ENCODE peak calls at places on chromosomes 11 and 22, in ten cellular contexts. I, P, O, R, Q, C, V, K, G and N are unnamed samples.

GRCh38 chr22:48658246-48658645 is 1169.4 kb downstream of the BRD1 start:
- DNase-seq in I (no peak), O (no peak), G (no peak), V (no peak), C (no peak), K (no peak), P (no peak), Q (no peak), R (no peak), N (no peak)

GRCh38 chr11:21258414-21258813 is 589.0 kb downstream of the NELL1 start:
- DNase-seq in I (no peak), R (no peak), V (no peak), P (no peak), Q (no peak), K (no peak), C (no peak), G (no peak), O (no peak), N (no peak)

GRCh38 chr11:105005451-105005845 is 17.5 kb downstream of the CASP5 start:
- DNase-seq in R (no peak), O (no peak), V (no peak), P (no peak), G (no peak), K (no peak), Q (no peak), I (no peak), C (no peak), N (no peak)

GRCh38 chr11:133133053-133133452 is 399.2 kb downstream of the OPCML start:
- DNase-seq in V (no peak), P (no peak), I (no peak), G (no peak), R (no peak), O (no peak), C (no peak), Q (no peak), K (no peak), N (no peak)

GRCh38 chr11:20258496-20258895 is 98.2 kb upstream of the DBX1 start:
- DNase-seq in O (no peak), G (no peak), R (no peak), K (no peak), I (no peak), P (no peak), V (no peak), Q (no peak), C (no peak), N (no peak)

GRCh38 chr11:102318469-102318868 is 1.2 kb downstream of the BIRC3 start:
- DNase-seq in V (no peak), C (no peak), I (no peak), K (no peak), O (peak; percentile 65), R (peak; percentile 48), P (no peak), G (no peak), Q (peak; percentile 79), N (no peak)

GRCh38 chr11:134468081-134468668 is 56.1 kb upstream of the B3GAT1 start:
- DNase-seq in R (no peak), Q (no peak), P (no peak), K (no peak), I (no peak), V (no peak), G (no peak), C (no peak), O (no peak), N (no peak)

GRCh38 chr22:20436309-20437252 is 1.0 kb downstream of the SCARF2 start:
- DNase-seq in I (no peak), C (peak; percentile 35), K (peak; percentile 74), R (peak; percentile 30), O (no peak), G (peak; percentile 76), V (peak; percentile 45), P (no peak), Q (no peak), N (no peak)

GRCh38 chr11:63837719-63838118 is 1.2 kb upstream of the MARK2 start:
- DNase-seq in O (no peak), K (no peak), V (no peak), Q (no peak), G (no peak), I (peak; percentile 37), P (no peak), C (no peak), R (no peak), N (no peak)

GRCh38 chr11:114160884-114161283 is 101.4 kb downstream of the ZBTB16 start:
- DNase-seq in V (no peak), K (no peak), G (no peak), O (no peak), Q (no peak), C (no peak), P (no peak), I (no peak), R (no peak), N (peak; percentile 43)

GRCh38 chr11:114159320-114159719 is 99.8 kb downstream of the ZBTB16 start:
- DNase-seq in R (no peak), K (no peak), C (no peak), Q (no peak), P (no peak), V (no peak), O (no peak), G (no peak), I (no peak), N (peak; percentile 36)

GRCh38 chr11:114161486-114162250 is 102.2 kb downstream of the ZBTB16 start:
- DNase-seq in O (no peak), K (no peak), C (no peak), G (no peak), P (no peak), I (no peak), V (peak; percentile 36), R (no peak), Q (no peak), N (no peak)

GRCh38 chr11:114158886-114159285 is 99.4 kb downstream of the ZBTB16 start:
- DNase-seq in V (no peak), K (no peak), O (no peak), R (peak; percentile 56), G (no peak), C (no peak), P (no peak), Q (no peak), I (no peak), N (no peak)

DNA sequence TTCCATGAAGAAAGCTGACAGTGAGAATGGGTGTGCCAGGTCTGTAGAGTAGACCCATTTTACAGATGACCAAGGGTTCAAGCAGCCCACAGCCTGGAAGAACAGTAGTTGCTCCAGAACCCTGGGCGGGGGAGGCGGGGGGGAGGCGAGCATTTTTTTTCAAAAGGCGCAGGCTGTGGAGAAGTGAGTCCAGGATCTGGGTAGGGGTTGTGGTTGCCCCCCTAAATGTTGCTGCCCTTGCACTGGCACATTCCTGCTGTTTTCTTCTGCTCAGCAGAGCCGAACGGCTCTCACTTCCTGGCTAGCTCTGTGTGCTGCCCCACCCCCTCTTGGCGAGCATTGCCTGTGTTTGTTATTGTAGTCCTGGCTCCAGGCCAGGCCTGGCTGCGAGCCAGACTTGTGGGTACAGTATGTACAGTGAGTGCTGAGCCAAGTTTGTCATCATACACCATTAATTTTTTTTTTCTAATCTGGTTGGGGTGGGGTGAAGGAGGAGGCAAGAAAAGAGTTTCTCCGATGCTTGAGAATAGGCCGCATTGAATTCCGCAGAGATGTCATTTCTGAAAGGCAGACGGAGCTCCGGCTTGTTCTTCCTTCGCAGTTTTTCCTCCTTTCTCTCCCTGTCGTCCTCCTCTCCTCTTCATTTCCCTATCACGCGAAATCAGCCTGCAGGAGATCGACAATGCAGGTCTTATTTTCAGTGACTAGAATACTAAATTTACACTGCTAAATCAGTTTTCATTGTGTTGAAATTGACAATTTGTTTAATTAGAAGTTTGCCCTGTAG is 100.5 kb downstream of the ZBTB16 start:
- DNase-seq in C (peak; percentile 95), V (peak; percentile 99), P (peak; percentile 100), Q (peak; percentile 66), K (peak; percentile 81), O (peak; percentile 98), R (peak; percentile 90), I (peak; percentile 100), G (peak; percentile 100), N (peak; percentile 92)
- TF ChIP-seq CTCF in C (peak; percentile 18), V (no peak), P (no peak), Q (no peak), K (no peak), O (no peak), R (no peak), I (no peak), G (no peak), N (peak; percentile 25)

DNA sequence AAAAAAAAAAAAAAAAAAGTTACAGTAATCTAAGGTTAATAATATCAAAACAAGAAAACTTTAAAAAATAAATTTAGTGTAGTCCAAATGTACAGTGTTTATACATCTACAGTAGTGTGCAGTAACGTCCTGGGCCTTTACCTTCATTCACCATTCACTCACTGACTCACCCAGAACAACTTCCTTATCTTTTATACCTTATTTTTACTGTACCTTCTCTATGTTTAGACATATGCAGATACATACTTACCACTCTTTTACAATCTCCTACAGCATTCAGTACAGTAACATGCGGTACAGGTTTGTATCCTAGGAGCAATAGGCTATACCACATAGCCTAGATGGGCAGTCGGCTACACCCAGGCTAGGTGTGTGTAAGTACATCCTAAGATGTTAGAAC is 38.5 kb downstream of the TCF20 start:
- DNase-seq in V (no peak), G (no peak), O (no peak), K (no peak), C (no peak), I (no peak), R (no peak), P (no peak), Q (no peak), N (no peak)
- H3K4me1 ChIP-seq in V (peaks cover 37% of the 10 kb centered on the region), G (peaks cover 26% of the 10 kb centered on the region), O (peaks cover 22% of the 10 kb centered on the region), K (peaks cover 14% of the 10 kb centered on the region), C (peaks cover 6% of the 10 kb centered on the region), I (peaks cover 31% of the 10 kb centered on the region), R (peaks cover 5% of the 10 kb centered on the region), P (peaks cover 45% of the 10 kb centered on the region), Q (peaks cover 5% of the 10 kb centered on the region), N (peaks cover 6% of the 10 kb centered on the region)

DNA sequence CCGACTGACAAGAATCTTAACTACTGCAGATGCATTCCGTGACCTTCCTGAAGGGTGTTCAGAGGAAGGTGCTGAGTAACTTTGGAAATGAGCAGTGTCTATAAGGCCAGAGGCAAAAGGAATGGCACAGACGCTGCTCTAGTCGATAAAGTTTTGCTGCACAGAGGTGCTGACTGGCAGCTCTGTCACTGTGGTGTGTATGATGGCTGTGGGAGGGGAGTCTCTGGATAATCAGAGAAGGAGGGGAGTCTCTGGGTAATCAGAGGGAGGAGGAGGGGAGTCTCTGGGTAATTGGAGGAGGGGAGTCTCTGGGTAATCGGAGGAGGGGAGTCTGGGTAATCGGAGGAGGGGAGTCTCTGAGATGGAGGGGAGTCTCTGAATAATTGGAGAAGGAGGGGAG is 18.4 kb downstream of the PTDSS2 start:
- DNase-seq in P (no peak), C (peak; percentile 31), Q (no peak), G (no peak), O (no peak), R (no peak), I (no peak), K (peak; percentile 43), V (no peak), N (no peak)
- H3K27ac ChIP-seq in P (peak overlapping the region; percentile 79), C (peak overlapping the region; percentile 50), Q (peak overlapping the region; percentile 81), G (peak overlapping the region; percentile 78), O (no peak overlapping the region), R (peak overlapping the region; percentile 99), I (peak overlapping the region; percentile 62), K (peak overlapping the region; percentile 90), V (peak overlapping the region; percentile 83), N (no peak overlapping the region)

DNA sequence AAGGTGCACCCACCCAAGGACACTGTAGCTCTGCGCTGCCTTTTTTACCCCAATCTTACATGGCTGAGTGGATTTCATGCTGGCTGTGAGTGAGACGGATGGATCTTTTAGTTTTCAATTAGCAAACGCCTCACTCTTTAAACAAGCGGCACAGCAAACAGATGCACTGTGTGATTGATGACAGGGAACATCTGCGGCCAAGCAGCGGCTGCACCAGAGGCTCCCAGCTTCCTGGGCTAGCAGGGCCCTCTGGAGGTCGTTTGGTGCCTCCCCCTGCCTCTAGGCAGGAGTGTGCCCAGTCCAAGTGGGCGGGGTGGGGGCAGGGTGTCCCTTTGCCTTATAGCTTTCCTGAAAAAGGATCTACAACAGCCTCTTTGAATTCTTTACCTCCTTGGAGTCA is 2.1 kb upstream of the DRD2 start:
- DNase-seq in I (no peak), V (no peak), Q (no peak), K (peak; percentile 36), C (no peak), O (no peak), R (no peak), P (no peak), G (no peak), N (no peak)
- TF ChIP-seq CTCF in I (no peak), V (no peak), Q (no peak), K (peak; percentile 37), C (peak; percentile 25), O (no peak), R (no peak), P (no peak), G (no peak), N (peak; percentile 34)